ENCODE peak calls at places on chromosomes 7 and 10, in eight cellular contexts. One of them, this sample, is unnamed.

GRCh38 chr7:34748244-34749039 is 90.4 kb downstream of the NPSR1 start:
- DNase-seq in iris pigment epithelial cell: peak; percentile 51
- DNase-seq in activated T-cell treated with anti-CD3 and anti-CD28 coated beads, Interleukin-2, amount 50 U/mL, for 72 hours: no peak
- DNase-seq in astrocyte: peak; percentile 60
- DNase-seq in endothelial cell: no peak
- DNase-seq in NCI-H774: peak; percentile 89
- DNase-seq in thoracic aorta: no peak
- DNase-seq in pancreas: peak; percentile 89
- DNase-seq in this sample: no peak

GRCh38 chr7:106236065-106236464 is 48.7 kb downstream of the NAMPT start:
- DNase-seq in NCI-H774: no peak
- DNase-seq in astrocyte: no peak
- DNase-seq in iris pigment epithelial cell: no peak
- DNase-seq in endothelial cell: no peak
- DNase-seq in activated T-cell treated with anti-CD3 and anti-CD28 coated beads, Interleukin-2, amount 50 U/mL, for 72 hours: no peak
- DNase-seq in pancreas: no peak
- DNase-seq in thoracic aorta: no peak
- DNase-seq in this sample: no peak

GRCh38 chr10:78304091-78305045 is 270.7 kb downstream of the RPS24 start:
- DNase-seq in iris pigment epithelial cell: no peak
- DNase-seq in NCI-H774: no peak
- DNase-seq in pancreas: no peak
- DNase-seq in thoracic aorta: no peak
- DNase-seq in astrocyte: no peak
- DNase-seq in endothelial cell: no peak
- DNase-seq in activated T-cell treated with anti-CD3 and anti-CD28 coated beads, Interleukin-2, amount 50 U/mL, for 72 hours: no peak
- DNase-seq in this sample: no peak

GRCh38 chr7:156639426-156640256 is 933 bp upstream of the RNF32 start:
- DNase-seq in NCI-H774: no peak
- DNase-seq in thoracic aorta: no peak
- DNase-seq in pancreas: peak; percentile 57
- DNase-seq in iris pigment epithelial cell: peak; percentile 11
- DNase-seq in activated T-cell treated with anti-CD3 and anti-CD28 coated beads, Interleukin-2, amount 50 U/mL, for 72 hours: no peak
- DNase-seq in astrocyte: no peak
- DNase-seq in endothelial cell: no peak
- DNase-seq in this sample: no peak

GRCh38 chr7:138886501-138886917 is 88.5 kb upstream of the ATP6V0A4 start:
- DNase-seq in thoracic aorta: no peak
- DNase-seq in NCI-H774: no peak
- DNase-seq in endothelial cell: peak; percentile 27
- DNase-seq in activated T-cell treated with anti-CD3 and anti-CD28 coated beads, Interleukin-2, amount 50 U/mL, for 72 hours: peak; percentile 41
- DNase-seq in pancreas: no peak
- DNase-seq in iris pigment epithelial cell: peak; percentile 66
- DNase-seq in astrocyte: peak; percentile 39
- DNase-seq in this sample: peak; percentile 33

GRCh38 chr7:112946350-112946749 is 140.3 kb downstream of the GPR85 start:
- DNase-seq in NCI-H774: no peak
- DNase-seq in pancreas: no peak
- DNase-seq in activated T-cell treated with anti-CD3 and anti-CD28 coated beads, Interleukin-2, amount 50 U/mL, for 72 hours: no peak
- DNase-seq in thoracic aorta: no peak
- DNase-seq in astrocyte: no peak
- DNase-seq in endothelial cell: no peak
- DNase-seq in iris pigment epithelial cell: peak; percentile 15
- DNase-seq in this sample: no peak

GRCh38 chr7:146366938-146367337 is 250.3 kb downstream of the CNTNAP2 start:
- DNase-seq in endothelial cell: no peak
- DNase-seq in activated T-cell treated with anti-CD3 and anti-CD28 coated beads, Interleukin-2, amount 50 U/mL, for 72 hours: no peak
- DNase-seq in iris pigment epithelial cell: peak; percentile 46
- DNase-seq in astrocyte: peak; percentile 7
- DNase-seq in pancreas: no peak
- DNase-seq in thoracic aorta: no peak
- DNase-seq in NCI-H774: no peak
- DNase-seq in this sample: no peak

GRCh38 chr7:29335188-29336083 is 140.9 kb downstream of the CHN2 start:
- DNase-seq in NCI-H774: no peak
- DNase-seq in thoracic aorta: no peak
- DNase-seq in astrocyte: no peak
- DNase-seq in activated T-cell treated with anti-CD3 and anti-CD28 coated beads, Interleukin-2, amount 50 U/mL, for 72 hours: no peak
- DNase-seq in iris pigment epithelial cell: no peak
- DNase-seq in pancreas: no peak
- DNase-seq in endothelial cell: no peak
- DNase-seq in this sample: no peak

GRCh38 chr10:104608076-104608828 is 32.8 kb upstream of the SORCS3 start:
- DNase-seq in activated T-cell treated with anti-CD3 and anti-CD28 coated beads, Interleukin-2, amount 50 U/mL, for 72 hours: no peak
- DNase-seq in pancreas: no peak
- DNase-seq in NCI-H774: no peak
- DNase-seq in endothelial cell: peak; percentile 13
- DNase-seq in thoracic aorta: no peak
- DNase-seq in iris pigment epithelial cell: no peak
- DNase-seq in astrocyte: no peak
- DNase-seq in this sample: no peak

GRCh38 chr10:132714906-132715790 is 70.8 kb downstream of the NKX6-2 start:
- DNase-seq in iris pigment epithelial cell: no peak
- DNase-seq in activated T-cell treated with anti-CD3 and anti-CD28 coated beads, Interleukin-2, amount 50 U/mL, for 72 hours: no peak
- DNase-seq in pancreas: peak; percentile 47
- DNase-seq in endothelial cell: no peak
- DNase-seq in NCI-H774: no peak
- DNase-seq in thoracic aorta: no peak
- DNase-seq in astrocyte: no peak
- DNase-seq in this sample: no peak

GRCh38 chr10:108684431-108684830 is 1238.9 kb downstream of the XPNPEP1 start:
- DNase-seq in iris pigment epithelial cell: peak; percentile 2
- DNase-seq in NCI-H774: no peak
- DNase-seq in endothelial cell: no peak
- DNase-seq in pancreas: no peak
- DNase-seq in astrocyte: peak; percentile 52
- DNase-seq in thoracic aorta: no peak
- DNase-seq in activated T-cell treated with anti-CD3 and anti-CD28 coated beads, Interleukin-2, amount 50 U/mL, for 72 hours: no peak
- DNase-seq in this sample: no peak

GRCh38 chr7:47581442-47581820 is 480 bp downstream of the TNS3 start:
- DNase-seq in NCI-H774: no peak
- DNase-seq in astrocyte: no peak
- DNase-seq in iris pigment epithelial cell: no peak
- DNase-seq in pancreas: peak; percentile 75
- DNase-seq in thoracic aorta: no peak
- DNase-seq in endothelial cell: peak; percentile 23
- DNase-seq in activated T-cell treated with anti-CD3 and anti-CD28 coated beads, Interleukin-2, amount 50 U/mL, for 72 hours: no peak
- DNase-seq in this sample: no peak

GRCh38 chr7:137820677-137821420 is 25.9 kb downstream of the DGKI start:
- DNase-seq in astrocyte: peak; percentile 85
- DNase-seq in pancreas: peak; percentile 53
- DNase-seq in iris pigment epithelial cell: peak; percentile 85
- DNase-seq in NCI-H774: no peak
- DNase-seq in thoracic aorta: peak; percentile 13
- DNase-seq in endothelial cell: no peak
- DNase-seq in activated T-cell treated with anti-CD3 and anti-CD28 coated beads, Interleukin-2, amount 50 U/mL, for 72 hours: no peak
- DNase-seq in this sample: no peak

This sample was measured in stimulated activated naive CD8-positive, alpha-beta T cell treated with anti-CD3 and anti-CD28 coated beads, Interleukin-15, Interleukin-2, amounts not matched to agents 100 U/mL and 50 U/mL, for 24 hours.